ENCODE peak calls at places on chromosomes 2 and 18, in six cellular contexts. One of them, this sample, is unnamed.

GRCh38 chr2:64454316-64455030 is 511 bp downstream of the LGALSL start:
- DNase-seq in stimulated activated effector memory CD8-positive, alpha-beta T cell treated with anti-CD3 and anti-CD28 coated beads, Interleukin-12 subunit alpha, Interleukin-12 subunit beta, amount 100 ng/mL, for 72 hours: peak; percentile 69
- DNase-seq in T-helper 9 cell: peak; percentile 4
- DNase-seq in left ventricle myocardium inferior: peak; percentile 61
- DNase-seq in pancreas: peak; percentile 65
- DNase-seq in endodermal cell: peak; percentile 83
- DNase-seq in this sample: peak; percentile 34

GRCh38 chr2:233795735-233796171 is 17.6 kb downstream of the MROH2A start:
- DNase-seq in endodermal cell: peak; percentile 28
- DNase-seq in T-helper 9 cell: no peak
- DNase-seq in pancreas: no peak
- DNase-seq in left ventricle myocardium inferior: no peak
- DNase-seq in stimulated activated effector memory CD8-positive, alpha-beta T cell treated with anti-CD3 and anti-CD28 coated beads, Interleukin-12 subunit alpha, Interleukin-12 subunit beta, amount 100 ng/mL, for 72 hours: peak; percentile 38
- DNase-seq in this sample: no peak

GRCh38 chr2:239506101-239506808 is 105.4 kb upstream of the HDAC4 start:
- DNase-seq in T-helper 9 cell: no peak
- DNase-seq in endodermal cell: peak; percentile 70
- DNase-seq in stimulated activated effector memory CD8-positive, alpha-beta T cell treated with anti-CD3 and anti-CD28 coated beads, Interleukin-12 subunit alpha, Interleukin-12 subunit beta, amount 100 ng/mL, for 72 hours: no peak
- DNase-seq in left ventricle myocardium inferior: no peak
- DNase-seq in pancreas: no peak
- DNase-seq in this sample: no peak

GRCh38 chr2:191758420-191759199 is 80.7 kb downstream of the NABP1 start:
- DNase-seq in pancreas: peak; percentile 11
- DNase-seq in stimulated activated effector memory CD8-positive, alpha-beta T cell treated with anti-CD3 and anti-CD28 coated beads, Interleukin-12 subunit alpha, Interleukin-12 subunit beta, amount 100 ng/mL, for 72 hours: peak; percentile 63
- DNase-seq in T-helper 9 cell: peak; percentile 28
- DNase-seq in endodermal cell: peak; percentile 89
- DNase-seq in left ventricle myocardium inferior: no peak
- DNase-seq in this sample: peak; percentile 40

GRCh38 chr2:64186698-64187605 is 42.7 kb upstream of the PELI1 start:
- DNase-seq in left ventricle myocardium inferior: no peak
- DNase-seq in endodermal cell: no peak
- DNase-seq in T-helper 9 cell: no peak
- DNase-seq in pancreas: no peak
- DNase-seq in stimulated activated effector memory CD8-positive, alpha-beta T cell treated with anti-CD3 and anti-CD28 coated beads, Interleukin-12 subunit alpha, Interleukin-12 subunit beta, amount 100 ng/mL, for 72 hours: no peak
- DNase-seq in this sample: no peak

GRCh38 chr18:79851489-79851888 is 53.8 kb downstream of the KCNG2 start:
- DNase-seq in left ventricle myocardium inferior: no peak
- DNase-seq in endodermal cell: no peak
- DNase-seq in pancreas: no peak
- DNase-seq in T-helper 9 cell: no peak
- DNase-seq in stimulated activated effector memory CD8-positive, alpha-beta T cell treated with anti-CD3 and anti-CD28 coated beads, Interleukin-12 subunit alpha, Interleukin-12 subunit beta, amount 100 ng/mL, for 72 hours: no peak
- DNase-seq in this sample: no peak

GRCh38 chr2:61426267-61426897 is 44.5 kb downstream of the USP34 start:
- DNase-seq in endodermal cell: peak; percentile 91
- DNase-seq in stimulated activated effector memory CD8-positive, alpha-beta T cell treated with anti-CD3 and anti-CD28 coated beads, Interleukin-12 subunit alpha, Interleukin-12 subunit beta, amount 100 ng/mL, for 72 hours: peak; percentile 80
- DNase-seq in T-helper 9 cell: peak; percentile 60
- DNase-seq in left ventricle myocardium inferior: peak; percentile 31
- DNase-seq in pancreas: peak; percentile 18
- DNase-seq in this sample: peak; percentile 70

GRCh38 chr2:101106453-101107181 is 44.6 kb downstream of the TBC1D8 start:
- DNase-seq in stimulated activated effector memory CD8-positive, alpha-beta T cell treated with anti-CD3 and anti-CD28 coated beads, Interleukin-12 subunit alpha, Interleukin-12 subunit beta, amount 100 ng/mL, for 72 hours: no peak
- DNase-seq in pancreas: no peak
- DNase-seq in left ventricle myocardium inferior: no peak
- DNase-seq in endodermal cell: no peak
- DNase-seq in T-helper 9 cell: no peak
- DNase-seq in this sample: no peak

GRCh38 chr2:47012189-47012588 is 96.6 kb upstream of the MCFD2 start:
- DNase-seq in pancreas: no peak
- DNase-seq in T-helper 9 cell: no peak
- DNase-seq in stimulated activated effector memory CD8-positive, alpha-beta T cell treated with anti-CD3 and anti-CD28 coated beads, Interleukin-12 subunit alpha, Interleukin-12 subunit beta, amount 100 ng/mL, for 72 hours: no peak
- DNase-seq in endodermal cell: no peak
- DNase-seq in left ventricle myocardium inferior: no peak
- DNase-seq in this sample: no peak

GRCh38 chr18:9679125-9679524 is 29.0 kb upstream of the RAB31 start:
- DNase-seq in endodermal cell: no peak
- DNase-seq in pancreas: no peak
- DNase-seq in left ventricle myocardium inferior: no peak
- DNase-seq in stimulated activated effector memory CD8-positive, alpha-beta T cell treated with anti-CD3 and anti-CD28 coated beads, Interleukin-12 subunit alpha, Interleukin-12 subunit beta, amount 100 ng/mL, for 72 hours: no peak
- DNase-seq in T-helper 9 cell: no peak
- DNase-seq in this sample: no peak